ENCODE peak calls at places on chromosomes 4 and X, in four cellular contexts. L, D, U and K are unnamed samples. For H3K36me3, the result is how much of the 10 kb centered on the place peaks cover.

GRCh38 chr4:8818063-8818881 is 53.4 kb downstream of the HMX1 start:
- DNase-seq in D (no peak), U (peak), L (no peak), K (peak)

GRCh38 chrX:153370293-153371055 is 30.7 kb downstream of the PNMA6E start:
- DNase-seq in D (no peak), U (no peak), L (no peak), K (no peak)

GRCh38 chr4:25842229-25842840 is 20.5 kb downstream of the SEL1L3 start:
- DNase-seq in D (no peak), L (no peak), U (peak), K (no peak)

GRCh38 chr4:155025762-155026457 is 182.5 kb upstream of the NPY2R start:
- DNase-seq in L (peak), D (peak), U (no peak), K (no peak)

GRCh38 chrX:110600745-110601310 is 194.8 kb downstream of the CHRDL1 start:
- DNase-seq in D (no peak), U (no peak), L (no peak), K (no peak)

GRCh38 chr4:31539279-31540074 is 819.3 kb downstream of the PCDH7 start:
- DNase-seq in L (no peak), D (no peak), U (no peak), K (no peak)

GRCh38 chr4:159983080-159983479 is 880.2 kb downstream of the RAPGEF2 start:
- DNase-seq in L (no peak), U (no peak), D (peak), K (no peak)

GRCh38 chrX:39766882-39767281 is 330.9 kb downstream of the BCOR start:
- DNase-seq in U (no peak), D (no peak), L (no peak), K (no peak)

GRCh38 chr4:128757712-128758111 is 51.8 kb upstream of the JADE1 start:
- DNase-seq in U (no peak), D (no peak), L (no peak), K (peak)

GRCh38 chrX:56793533-56794320 is 64.7 kb downstream of the NBDY start:
- DNase-seq in L (no peak), U (peak), D (no peak), K (peak)

GRCh38 chr4:182585321-182585720 is 331.9 kb downstream of the DCTD start:
- DNase-seq in U (no peak), D (no peak), L (no peak), K (no peak)

GRCh38 chr4:26294904-26295303 is 25.9 kb upstream of the RBPJ start:
- DNase-seq in L (no peak), D (no peak), U (no peak), K (no peak)

GRCh38 chrX:17046478-17047097 is 100.1 kb downstream of the REPS2 start:
- DNase-seq in L (peak), U (no peak), D (peak), K (no peak)

GRCh38 chr4:92305878-92306520 is 2.2 kb downstream of the GRID2 start:
- DNase-seq in L (no peak), D (no peak), U (no peak), K (no peak)

GRCh38 chr4:122152699-122153328 is 683 bp downstream of the BLTP1 start:
- DNase-seq in L (no peak), D (peak), U (peak), K (peak)

GRCh38 chr4:17489721-17490120 is 22.2 kb downstream of the QDPR start:
- DNase-seq in D (no peak), L (no peak), U (no peak), K (no peak)
- H3K36me3 ChIP-seq in D (under half), L (half or more), U (half or more), K (half or more)

DNA sequence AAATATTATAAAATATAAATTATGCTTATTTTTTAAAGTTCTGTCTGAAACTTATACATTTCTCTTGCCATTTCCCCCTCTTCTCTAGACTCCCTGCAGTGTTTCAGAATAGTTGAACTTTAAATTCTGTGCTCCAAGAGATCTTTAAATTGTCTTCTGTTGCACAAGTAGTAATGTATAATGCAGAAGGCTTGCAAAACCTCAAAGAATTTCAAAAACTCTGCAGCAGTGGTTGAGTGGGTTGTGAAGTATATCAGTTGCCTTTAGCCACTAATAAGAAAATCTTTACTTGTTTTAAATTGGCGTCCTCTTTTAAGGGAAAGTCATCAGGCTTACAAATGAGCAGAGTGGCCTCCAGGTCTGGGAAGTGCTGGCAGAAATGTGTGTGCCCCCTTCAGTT is 1153.3 kb upstream of the PABPC4L start:
- DNase-seq in U (no peak), D (no peak), L (no peak), K (no peak)
- H3K4me3 ChIP-seq in U (no peak), D (no peak), L (no peak), K (no peak)

GRCh38 chrX:72269671-72270251 is 7.3 kb downstream of the RPS4X start:
- DNase-seq in U (no peak), D (peak), L (no peak), K (no peak)

GRCh38 chrX:72271812-72272211 is 5.2 kb downstream of the RPS4X start:
- DNase-seq in D (peak), U (no peak), L (no peak), K (no peak)

GRCh38 chrX:72271091-72271490 is 6.0 kb downstream of the RPS4X start:
- DNase-seq in U (no peak), D (no peak), L (no peak), K (no peak)

GRCh38 chrX:72270316-72270866 is 6.7 kb downstream of the RPS4X start:
- DNase-seq in D (no peak), L (no peak), U (no peak), K (no peak)

GRCh38 chrX:72268601-72269365 is 8.3 kb downstream of the RPS4X start:
- DNase-seq in D (no peak), L (no peak), U (no peak), K (no peak)
- H3K36me3 ChIP-seq in D (under half), L (half or more), U (half or more), K (half or more)

DNA sequence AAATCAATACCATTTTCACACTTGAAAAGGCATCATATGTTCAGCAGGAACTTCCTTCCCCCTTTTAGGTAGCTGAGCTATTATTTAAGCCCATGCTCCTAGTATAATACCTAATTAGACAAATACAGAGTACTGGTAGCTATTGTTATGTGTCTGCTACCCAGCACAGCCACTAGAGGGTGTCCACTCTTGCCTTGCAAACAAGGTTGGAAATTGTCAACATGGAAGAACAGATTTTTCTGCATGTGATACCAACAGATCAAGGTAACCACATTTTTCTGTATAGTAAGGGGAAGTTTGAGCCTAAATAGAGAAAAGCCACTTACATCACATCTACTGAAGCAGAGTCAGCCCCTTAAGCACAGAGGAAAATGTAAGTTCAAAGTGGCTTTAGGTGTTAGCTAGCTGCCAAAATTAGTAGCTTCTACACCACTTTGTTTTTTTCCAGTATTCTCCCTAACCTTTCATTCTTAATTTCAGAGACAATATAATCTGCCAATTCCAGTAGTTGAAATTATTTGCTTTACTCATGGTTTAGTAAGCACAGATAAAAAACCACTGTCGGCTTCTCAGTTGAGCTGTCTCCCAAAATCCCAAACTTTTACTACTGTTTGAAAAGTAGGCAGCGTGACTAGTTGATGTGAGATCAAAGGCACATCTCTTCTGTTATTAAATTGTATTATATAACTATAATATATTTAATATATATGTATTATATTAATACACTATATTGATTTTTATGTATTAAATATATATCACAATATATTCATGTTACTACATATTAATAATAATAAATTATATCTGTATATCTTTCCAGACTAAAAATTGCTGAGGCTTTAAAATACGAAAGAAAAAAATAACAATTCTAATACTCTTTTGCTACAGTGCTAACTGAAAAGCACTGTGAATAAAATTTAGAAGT is 38.2 kb downstream of the EDNRA start:
- DNase-seq in U (no peak), L (peak), D (peak), K (no peak)
- H3K4me3 ChIP-seq in U (no peak), L (no peak), D (no peak), K (no peak)

DNA sequence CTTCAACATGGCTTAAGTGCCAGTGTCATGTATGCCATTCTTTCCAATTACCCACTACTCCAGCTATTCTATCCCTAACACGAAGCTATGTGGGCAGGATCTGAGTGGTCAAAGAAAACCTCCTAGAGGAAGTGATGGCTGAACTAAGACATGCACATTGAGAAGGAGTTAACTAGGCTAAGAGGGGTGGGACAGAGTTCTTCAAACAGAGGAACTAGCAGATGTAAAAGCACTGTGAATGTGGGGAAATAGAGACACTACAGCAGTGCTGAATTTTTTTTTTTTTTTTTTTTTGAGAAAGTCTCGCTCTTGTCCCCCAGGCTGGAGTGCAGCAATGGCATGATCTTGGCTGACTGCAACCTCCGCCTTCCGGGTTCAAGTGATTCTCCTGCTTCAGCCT is 6.2 kb downstream of the JCHAIN start:
- DNase-seq in U (no peak), D (no peak), L (no peak), K (no peak)
- H3K36me3 ChIP-seq in U (under half), D (under half), L (under half), K (under half)

GRCh38 chrX:9149831-9150230 is 115.9 kb upstream of the FAM9B start:
- DNase-seq in D (no peak), U (no peak), L (no peak), K (no peak)
- H3K4me3 ChIP-seq in D (no peak), U (no peak), L (no peak), K (no peak)

GRCh38 chr4:103105558-103106356 is 6.1 kb upstream of the BDH2 start:
- DNase-seq in D (no peak), U (no peak), L (no peak), K (no peak)

GRCh38 chr4:103104886-103105285 is 5.3 kb upstream of the BDH2 start:
- DNase-seq in L (no peak), D (no peak), U (no peak), K (no peak)

GRCh38 chr4:103111598-103111997 is 12.0 kb upstream of the BDH2 start:
- DNase-seq in L (no peak), D (no peak), U (no peak), K (no peak)

DNA sequence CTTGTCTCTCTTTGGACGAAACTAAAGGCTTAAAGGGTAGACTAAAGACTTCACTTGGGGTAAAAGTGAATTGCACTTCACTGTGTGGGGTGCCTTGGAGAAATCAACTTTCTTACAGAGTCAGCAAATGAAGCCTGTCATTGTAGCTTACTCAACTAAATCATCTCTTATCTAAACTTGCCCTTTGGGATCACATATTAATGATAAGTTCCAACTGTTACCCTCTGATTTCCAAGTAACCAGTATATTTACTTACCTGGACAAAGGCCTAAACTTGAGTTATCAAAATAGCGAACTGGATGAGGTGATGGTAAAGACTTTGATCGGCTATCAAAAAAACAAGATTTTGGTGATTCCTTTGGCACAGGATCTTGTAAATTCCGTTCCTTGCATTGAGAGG is 8.9 kb upstream of the BDH2 start:
- DNase-seq in D (no peak), U (no peak), L (no peak), K (no peak)
- H3K36me3 ChIP-seq in D (under half), U (under half), L (half or more), K (under half)

DNA sequence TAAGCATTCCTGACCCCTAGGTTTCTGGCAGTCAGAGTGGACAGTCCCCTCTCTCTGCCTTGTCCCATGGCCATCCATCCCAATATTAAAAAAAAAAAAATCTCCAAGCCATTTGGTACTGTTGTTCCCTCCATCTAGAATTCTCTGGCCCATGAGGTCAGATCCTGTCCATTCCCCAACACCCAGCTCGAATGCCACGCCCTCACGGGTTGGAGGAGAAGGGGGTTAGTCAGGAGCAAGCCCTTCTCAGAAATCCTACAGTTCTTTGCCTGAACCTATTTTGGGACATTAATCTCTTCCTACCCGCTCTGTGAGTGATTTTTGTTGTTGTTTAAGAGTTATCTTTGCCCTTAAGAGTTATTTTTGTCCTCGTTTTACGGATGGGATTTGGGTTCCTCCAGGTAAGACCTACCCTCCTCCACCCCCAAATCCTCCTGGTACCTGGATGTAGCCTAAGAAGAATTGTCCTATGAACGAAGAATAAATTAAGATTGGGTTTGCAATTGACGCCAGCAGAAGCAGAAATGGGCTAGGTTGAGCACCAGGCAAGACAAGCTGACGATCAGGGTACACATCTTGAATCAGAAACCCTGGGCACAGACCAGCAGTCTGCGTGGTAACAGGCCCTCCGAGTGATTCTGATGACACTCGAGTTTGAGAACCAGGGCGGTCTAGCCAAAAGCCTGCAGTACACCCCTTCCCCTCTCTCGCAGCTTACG is 977 bp downstream of the RNF175 start:
- DNase-seq in L (no peak), D (no peak), U (no peak), K (no peak)
- H3K4me3 ChIP-seq in L (peak), D (peak), U (no peak), K (peak)